ENCODE peak calls at places on chromosomes 11 and 22, in nine cellular contexts. E, I, Z, A, Q, D, Y, J and N are unnamed samples.

GRCh38 chr11:14269956-14270355 is 89.0 kb downstream of the RRAS2 start:
- DNase-seq in Y (no peak), D (no peak), A (no peak), I (peak), Z (no peak), E (no peak), J (no peak), Q (no peak), N (no peak)

GRCh38 chr22:24576793-24577192 is 16.1 kb downstream of the LRRC75B start:
- DNase-seq in E (no peak), Z (no peak), A (no peak), I (no peak), Y (no peak), Q (no peak), J (no peak), D (no peak), N (no peak)

GRCh38 chr11:132032555-132032954 is 662.1 kb downstream of the NTM start:
- DNase-seq in Z (no peak), A (no peak), D (no peak), Q (no peak), E (no peak), Y (no peak), J (no peak), I (no peak), N (no peak)

GRCh38 chr22:40610329-40610850 is 26.1 kb downstream of the MRTFA start:
- DNase-seq in Z (no peak), A (no peak), Y (no peak), D (no peak), Q (no peak), E (no peak), J (no peak), I (no peak), N (no peak)

GRCh38 chr11:124482362-124483147 is 37.1 kb upstream of the OR8B8 start:
- DNase-seq in I (no peak), Y (no peak), A (no peak), E (no peak), D (no peak), Z (no peak), Q (no peak), J (no peak), N (no peak)

GRCh38 chr11:29017941-29018340 is 909.8 kb downstream of the METTL15 start:
- DNase-seq in Q (no peak), Y (no peak), D (no peak), E (no peak), I (no peak), Z (no peak), J (no peak), A (no peak), N (no peak)

GRCh38 chr11:31487848-31488247 is 21.6 kb downstream of the IMMP1L start:
- DNase-seq in E (no peak), A (no peak), Y (no peak), Z (no peak), D (peak), Q (no peak), J (no peak), I (no peak), N (no peak)

GRCh38 chr22:27372364-27372763 is 429.2 kb downstream of the MN1 start:
- DNase-seq in Q (no peak), I (no peak), E (no peak), D (no peak), Z (no peak), J (no peak), Y (no peak), A (no peak), N (no peak)

GRCh38 chr22:29945435-29945834 is 62.5 kb downstream of the MTMR3 start:
- DNase-seq in Q (no peak), Y (no peak), D (no peak), A (no peak), J (no peak), E (no peak), Z (no peak), I (no peak), N (no peak)

GRCh38 chr11:36790450-36790849 is 192.4 kb upstream of the RAG2 start:
- DNase-seq in Q (no peak), I (no peak), A (no peak), Z (no peak), Y (no peak), D (no peak), J (no peak), E (no peak), N (no peak)

GRCh38 chr11:2132874-2133480 is 6.2 kb downstream of the IGF2 start:
- DNase-seq in I (no peak), A (no peak), E (peak), J (no peak), Y (no peak), Z (peak), Q (no peak), D (no peak), N (no peak)

GRCh38 chr22:19611590-19611989 is 87.4 kb upstream of the CLDN5 start:
- DNase-seq in Z (no peak), E (no peak), Q (no peak), I (no peak), A (no peak), Y (no peak), J (no peak), D (no peak), N (no peak)

GRCh38 chr11:117143390-117143789 is 697 bp upstream of the PAFAH1B2 start:
- DNase-seq in E (no peak), A (peak), J (peak), Z (peak), Q (peak), Y (no peak), I (peak), D (no peak), N (no peak)

GRCh38 chr22:48943567-48944432 is 883.9 kb downstream of the BRD1 start:
- DNase-seq in A (peak), Z (no peak), Q (no peak), J (peak), I (no peak), D (no peak), E (no peak), Y (no peak), N (no peak)
- TF ChIP-seq CTCF in A (peak), Z (no peak), Q (peak), J (no peak), I (peak), D (peak), E (peak), Y (no peak), N (peak)

GRCh38 chr11:126101241-126101929 is 38.7 kb upstream of the CDON start:
- DNase-seq in Y (no peak), J (no peak), D (no peak), Z (no peak), A (peak), Q (no peak), I (no peak), E (no peak), N (no peak)

GRCh38 chr11:126103150-126103549 is 40.5 kb upstream of the CDON start:
- DNase-seq in A (no peak), Q (no peak), J (no peak), Y (no peak), D (no peak), E (no peak), Z (no peak), I (no peak), N (no peak)

GRCh38 chr11:126102436-126102894 is 39.8 kb upstream of the CDON start:
- DNase-seq in Q (no peak), A (no peak), D (no peak), E (no peak), Z (no peak), J (peak), I (no peak), Y (no peak), N (no peak)

GRCh38 chr11:126100681-126101080 is 38.0 kb upstream of the CDON start:
- DNase-seq in Z (no peak), Q (no peak), I (no peak), Y (no peak), D (no peak), J (no peak), A (no peak), E (no peak), N (no peak)

DNA sequence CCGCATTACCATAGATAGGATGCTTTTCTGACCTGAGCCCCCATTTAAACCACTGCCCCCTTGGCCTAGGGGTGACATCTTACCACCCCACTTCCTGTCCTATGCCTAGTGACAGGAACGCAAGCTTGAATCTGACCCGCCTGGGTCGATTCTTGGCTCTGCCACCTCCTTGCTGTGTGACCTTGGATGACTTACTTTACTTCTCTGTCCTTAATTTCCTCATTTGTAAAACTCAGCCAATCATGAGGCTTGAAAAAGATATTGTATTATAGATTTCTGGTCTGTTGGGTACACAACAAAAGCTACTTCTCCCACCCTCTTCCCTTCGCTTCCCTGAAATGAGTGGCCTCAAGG is 39.2 kb upstream of the CDON start:
- DNase-seq in Y (no peak), A (no peak), E (no peak), D (no peak), I (no peak), Z (no peak), J (no peak), Q (no peak), N (no peak)
- TF ChIP-seq CTCF in Y (no peak), A (no peak), E (no peak), D (no peak), I (no peak), Z (no peak), J (no peak), Q (no peak), N (no peak)

GRCh38 chr11:842370-843002 is at the start of the genes POLR2L and TSPAN4:
- DNase-seq in E (peak), D (peak), Q (no peak), A (peak), Z (peak), I (peak), J (peak), Y (peak), N (peak)

GRCh38 chr11:843086-843704 is 543 bp downstream of the TSPAN4 start:
- DNase-seq in D (no peak), I (no peak), Z (peak), A (peak), Y (no peak), J (no peak), Q (no peak), E (no peak), N (no peak)

GRCh38 chr11:845872-846271 is 3.2 kb downstream of the TSPAN4 start:
- DNase-seq in Q (no peak), Y (no peak), I (no peak), A (no peak), J (no peak), D (no peak), E (no peak), Z (no peak), N (no peak)

GRCh38 chr11:844693-845644 is 2.3 kb downstream of the TSPAN4 start:
- DNase-seq in E (peak), Z (peak), A (peak), I (peak), J (peak), Y (no peak), D (no peak), Q (no peak), N (no peak)

GRCh38 chr11:843818-844692 is 1.4 kb downstream of the TSPAN4 start:
- DNase-seq in Z (peak), A (peak), E (peak), D (no peak), J (peak), Q (no peak), I (no peak), Y (no peak), N (no peak)
- TF ChIP-seq CTCF in Z (no peak), A (no peak), E (no peak), D (no peak), J (no peak), Q (peak), I (no peak), Y (no peak), N (no peak)

GRCh38 chr22:34004058-34004457 is 83.8 kb upstream of the LARGE1 start:
- DNase-seq in D (no peak), E (no peak), A (no peak), J (no peak), Y (no peak), Q (no peak), Z (no peak), I (no peak), N (no peak)
- TF ChIP-seq CTCF in D (no peak), E (no peak), A (no peak), J (no peak), Y (no peak), Q (no peak), Z (no peak), I (no peak), N (no peak)

DNA sequence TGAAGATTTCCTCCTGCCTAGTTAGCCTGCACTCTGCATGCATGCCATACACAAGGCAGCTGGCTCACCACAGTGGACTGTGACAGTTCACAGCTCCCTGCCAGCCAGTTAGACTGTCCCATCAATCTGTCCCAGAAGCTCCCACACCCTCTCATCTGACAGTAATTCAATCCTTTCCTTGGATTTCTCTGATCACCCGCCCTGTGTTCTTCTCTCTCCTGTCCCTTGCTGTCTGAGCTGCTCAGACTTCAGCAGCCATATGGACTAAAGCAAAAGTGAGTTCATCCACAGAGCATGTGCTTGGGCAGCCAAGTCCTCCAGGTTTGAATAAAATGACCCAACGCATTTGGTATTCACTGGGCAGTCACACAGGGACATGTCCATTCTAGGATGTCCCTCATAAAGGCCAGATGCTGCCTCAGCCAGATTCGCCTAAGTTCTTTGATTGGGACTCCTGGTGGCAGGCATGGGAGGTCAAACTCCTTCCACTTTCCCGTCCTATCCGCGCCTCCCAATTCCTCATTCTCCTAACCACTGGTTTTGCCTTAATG is 54.5 kb upstream of the ZBTB44 start:
- DNase-seq in Y (no peak), Q (no peak), I (no peak), E (no peak), Z (no peak), D (no peak), A (peak), J (no peak), N (no peak)
- TF ChIP-seq CTCF in Y (no peak), Q (no peak), I (no peak), E (no peak), Z (no peak), D (no peak), A (no peak), J (no peak), N (no peak)

GRCh38 chr11:108666373-108666772 is 1.5 kb downstream of the DDX10 start:
- DNase-seq in E (no peak), Y (no peak), I (no peak), Z (no peak), Q (no peak), J (no peak), A (no peak), D (no peak), N (no peak)
- TF ChIP-seq CTCF in E (no peak), Y (no peak), I (no peak), Z (no peak), Q (peak), J (no peak), A (no peak), D (peak), N (no peak)

DNA sequence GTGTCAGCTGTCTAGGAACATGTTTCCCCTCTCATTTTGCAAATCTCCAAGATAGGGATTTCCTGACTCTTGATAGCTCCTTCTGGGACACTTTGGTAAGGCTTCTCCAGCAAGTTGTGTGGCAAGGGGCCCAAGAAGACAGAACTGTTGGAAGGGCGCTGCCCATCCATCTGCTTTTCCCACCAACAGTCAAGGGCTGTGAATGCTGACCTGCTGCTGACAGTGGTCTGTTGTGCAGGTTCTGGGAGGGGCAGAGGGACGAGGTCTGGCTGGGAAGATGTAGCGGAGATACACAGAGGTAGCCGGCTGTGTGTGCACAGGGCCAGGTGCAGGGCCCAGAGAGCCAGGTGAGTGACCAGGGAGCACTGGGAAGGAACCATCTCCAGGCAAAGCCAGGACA is 12.2 kb downstream of the BCR start:
- DNase-seq in Q (no peak), E (peak), D (no peak), I (no peak), J (no peak), Y (no peak), Z (no peak), A (no peak), N (no peak)
- TF ChIP-seq CTCF in Q (no peak), E (no peak), D (no peak), I (no peak), J (no peak), Y (no peak), Z (no peak), A (no peak), N (no peak)

GRCh38 chr11:56990702-56991101 is 2.0 kb downstream of the OR5AK2 start:
- DNase-seq in J (no peak), Y (no peak), Z (no peak), I (no peak), D (no peak), E (no peak), A (no peak), Q (no peak), N (no peak)
- TF ChIP-seq CTCF in J (no peak), Y (no peak), Z (no peak), I (no peak), D (no peak), E (no peak), A (no peak), Q (no peak), N (no peak)